ENCODE peak calls at places on chromosomes 4 and X, in nine cellular contexts. One of them, this sample, is unnamed.
A peak's percentile ranks its signal among the peaks of the same experiment; 100 is the strongest.

GRCh38 chr4:170423137-170423536 is 333.4 kb upstream of the AADAT start:
- DNase-seq in body of pancreas: no peak
- DNase-seq in retinal pigment epithelial cell: no peak
- DNase-seq in AG10803: peak; percentile 83
- DNase-seq in AG09309: no peak
- DNase-seq in psoas muscle: no peak
- DNase-seq in stomach: no peak
- DNase-seq in fibroblast of mammary gland: peak; percentile 96
- DNase-seq in AG04449: peak; percentile 96
- DNase-seq in this sample: no peak

GRCh38 chr4:17968721-17969120 is 52.8 kb downstream of the LCORL start:
- DNase-seq in body of pancreas: no peak
- DNase-seq in AG04449: no peak
- DNase-seq in AG10803: no peak
- DNase-seq in AG09309: no peak
- DNase-seq in psoas muscle: no peak
- DNase-seq in stomach: no peak
- DNase-seq in fibroblast of mammary gland: no peak
- DNase-seq in retinal pigment epithelial cell: no peak
- DNase-seq in this sample: no peak

GRCh38 chrX:12779534-12779933 is 11.7 kb upstream of the PRPS2 start:
- DNase-seq in stomach: no peak
- DNase-seq in retinal pigment epithelial cell: no peak
- DNase-seq in AG10803: no peak
- DNase-seq in AG04449: no peak
- DNase-seq in psoas muscle: no peak
- DNase-seq in fibroblast of mammary gland: no peak
- DNase-seq in body of pancreas: peak; percentile 52
- DNase-seq in AG09309: no peak
- DNase-seq in this sample: no peak

GRCh38 chrX:125810856-125811255 is 355.2 kb downstream of the DCAF12L2 start:
- DNase-seq in stomach: no peak
- DNase-seq in AG04449: no peak
- DNase-seq in body of pancreas: no peak
- DNase-seq in retinal pigment epithelial cell: no peak
- DNase-seq in psoas muscle: no peak
- DNase-seq in AG10803: no peak
- DNase-seq in fibroblast of mammary gland: no peak
- DNase-seq in AG09309: no peak
- DNase-seq in this sample: no peak

GRCh38 chr4:19301527-19301926 is 950.2 kb upstream of the SLIT2 start:
- DNase-seq in stomach: no peak
- DNase-seq in fibroblast of mammary gland: no peak
- DNase-seq in AG09309: no peak
- DNase-seq in AG10803: peak; percentile 4
- DNase-seq in AG04449: no peak
- DNase-seq in retinal pigment epithelial cell: no peak
- DNase-seq in body of pancreas: no peak
- DNase-seq in psoas muscle: no peak
- DNase-seq in this sample: no peak

GRCh38 chr4:180650273-180650672 is 1592.9 kb upstream of the TENM3 start:
- DNase-seq in body of pancreas: no peak
- DNase-seq in retinal pigment epithelial cell: no peak
- DNase-seq in AG09309: no peak
- DNase-seq in stomach: no peak
- DNase-seq in AG04449: no peak
- DNase-seq in fibroblast of mammary gland: no peak
- DNase-seq in AG10803: no peak
- DNase-seq in psoas muscle: no peak
- DNase-seq in this sample: no peak

GRCh38 chrX:63350551-63350950 is 581 bp downstream of the SPIN4 start:
- DNase-seq in fibroblast of mammary gland: peak; percentile 3
- DNase-seq in AG10803: peak; percentile 3
- DNase-seq in retinal pigment epithelial cell: no peak
- DNase-seq in stomach: no peak
- DNase-seq in body of pancreas: peak; percentile 25
- DNase-seq in AG04449: no peak
- DNase-seq in AG09309: no peak
- DNase-seq in psoas muscle: no peak
- DNase-seq in this sample: no peak

GRCh38 chr4:1796486-1797204 is 3.6 kb downstream of the FGFR3 start:
- DNase-seq in retinal pigment epithelial cell: no peak
- DNase-seq in AG09309: no peak
- DNase-seq in AG04449: no peak
- DNase-seq in stomach: no peak
- DNase-seq in AG10803: no peak
- DNase-seq in fibroblast of mammary gland: no peak
- DNase-seq in body of pancreas: no peak
- DNase-seq in psoas muscle: no peak
- DNase-seq in this sample: no peak

GRCh38 chr4:60945641-60946040 is 254.5 kb upstream of the ADGRL3 start:
- DNase-seq in retinal pigment epithelial cell: no peak
- DNase-seq in AG09309: no peak
- DNase-seq in stomach: no peak
- DNase-seq in AG10803: no peak
- DNase-seq in psoas muscle: no peak
- DNase-seq in AG04449: no peak
- DNase-seq in fibroblast of mammary gland: no peak
- DNase-seq in body of pancreas: no peak
- DNase-seq in this sample: no peak

GRCh38 chrX:17438221-17438620 is 63.2 kb downstream of the NHS start:
- DNase-seq in stomach: no peak
- DNase-seq in AG04449: no peak
- DNase-seq in AG10803: no peak
- DNase-seq in body of pancreas: no peak
- DNase-seq in psoas muscle: no peak
- DNase-seq in fibroblast of mammary gland: no peak
- DNase-seq in retinal pigment epithelial cell: no peak
- DNase-seq in AG09309: no peak
- DNase-seq in this sample: no peak

GRCh38 chr4:161256716-161257115 is 907.1 kb downstream of the FSTL5 start:
- DNase-seq in retinal pigment epithelial cell: no peak
- DNase-seq in stomach: no peak
- DNase-seq in AG09309: no peak
- DNase-seq in fibroblast of mammary gland: no peak
- DNase-seq in AG10803: no peak
- DNase-seq in body of pancreas: no peak
- DNase-seq in AG04449: no peak
- DNase-seq in psoas muscle: no peak
- DNase-seq in this sample: no peak

GRCh38 chr4:30946288-30946687 is 226.1 kb downstream of the PCDH7 start:
- DNase-seq in psoas muscle: no peak
- DNase-seq in body of pancreas: no peak
- DNase-seq in AG09309: no peak
- DNase-seq in fibroblast of mammary gland: no peak
- DNase-seq in retinal pigment epithelial cell: no peak
- DNase-seq in AG10803: no peak
- DNase-seq in AG04449: no peak
- DNase-seq in stomach: no peak
- DNase-seq in this sample: no peak

GRCh38 chrX:120840826-120841225 is 34.8 kb downstream of the CT47B1 start:
- DNase-seq in AG04449: peak; percentile 54
- DNase-seq in AG10803: peak; percentile 64
- DNase-seq in fibroblast of mammary gland: peak; percentile 69
- DNase-seq in stomach: no peak
- DNase-seq in psoas muscle: no peak
- DNase-seq in AG09309: peak; percentile 24
- DNase-seq in retinal pigment epithelial cell: peak; percentile 3
- DNase-seq in body of pancreas: no peak
- DNase-seq in this sample: no peak
- TF ChIP-seq CTCF in AG04449: no peak
- TF ChIP-seq CTCF in AG10803: peak; percentile 24
- TF ChIP-seq CTCF in fibroblast of mammary gland: no peak
- TF ChIP-seq CTCF in stomach: no peak
- TF ChIP-seq CTCF in psoas muscle: no peak
- TF ChIP-seq CTCF in AG09309: peak; percentile 14
- TF ChIP-seq CTCF in retinal pigment epithelial cell: no peak
- TF ChIP-seq CTCF in body of pancreas: no peak
- TF ChIP-seq CTCF in this sample: peak; percentile 26

GRCh38 chrX:112945796-112946195 is 105.2 kb upstream of the AMOT start:
- DNase-seq in AG09309: no peak
- DNase-seq in psoas muscle: no peak
- DNase-seq in fibroblast of mammary gland: no peak
- DNase-seq in AG04449: no peak
- DNase-seq in AG10803: no peak
- DNase-seq in retinal pigment epithelial cell: no peak
- DNase-seq in body of pancreas: no peak
- DNase-seq in stomach: no peak
- DNase-seq in this sample: no peak

GRCh38 chrX:112946227-112946626 is 105.6 kb upstream of the AMOT start:
- DNase-seq in fibroblast of mammary gland: no peak
- DNase-seq in AG04449: no peak
- DNase-seq in stomach: no peak
- DNase-seq in AG10803: peak; percentile 14
- DNase-seq in retinal pigment epithelial cell: no peak
- DNase-seq in AG09309: no peak
- DNase-seq in body of pancreas: no peak
- DNase-seq in psoas muscle: no peak
- DNase-seq in this sample: no peak

GRCh38 chrX:112941209-112941788 is 100.7 kb upstream of the AMOT start:
- DNase-seq in AG10803: peak; percentile 2
- DNase-seq in AG09309: no peak
- DNase-seq in AG04449: no peak
- DNase-seq in body of pancreas: no peak
- DNase-seq in stomach: no peak
- DNase-seq in retinal pigment epithelial cell: no peak
- DNase-seq in psoas muscle: no peak
- DNase-seq in fibroblast of mammary gland: no peak
- DNase-seq in this sample: no peak
- TF ChIP-seq CTCF in AG10803: peak; percentile 36
- TF ChIP-seq CTCF in AG09309: no peak
- TF ChIP-seq CTCF in AG04449: no peak
- TF ChIP-seq CTCF in body of pancreas: no peak
- TF ChIP-seq CTCF in stomach: no peak
- TF ChIP-seq CTCF in retinal pigment epithelial cell: peak; percentile 7
- TF ChIP-seq CTCF in psoas muscle: no peak
- TF ChIP-seq CTCF in fibroblast of mammary gland: no peak
- TF ChIP-seq CTCF in this sample: peak; percentile 12

GRCh38 chrX:30327762-30328161 is 18.6 kb upstream of the NR0B1 start:
- DNase-seq in AG09309: no peak
- DNase-seq in psoas muscle: no peak
- DNase-seq in fibroblast of mammary gland: no peak
- DNase-seq in AG04449: no peak
- DNase-seq in stomach: no peak
- DNase-seq in retinal pigment epithelial cell: no peak
- DNase-seq in body of pancreas: no peak
- DNase-seq in AG10803: no peak
- DNase-seq in this sample: no peak
- TF ChIP-seq CTCF in AG09309: no peak
- TF ChIP-seq CTCF in psoas muscle: no peak
- TF ChIP-seq CTCF in fibroblast of mammary gland: no peak
- TF ChIP-seq CTCF in AG04449: no peak
- TF ChIP-seq CTCF in stomach: no peak
- TF ChIP-seq CTCF in retinal pigment epithelial cell: no peak
- TF ChIP-seq CTCF in body of pancreas: no peak
- TF ChIP-seq CTCF in AG10803: no peak
- TF ChIP-seq CTCF in this sample: peak; percentile 22

GRCh38 chr4:6043843-6044242 is 25.6 kb upstream of the C4orf50 start:
- DNase-seq in psoas muscle: no peak
- DNase-seq in AG10803: no peak
- DNase-seq in fibroblast of mammary gland: no peak
- DNase-seq in stomach: no peak
- DNase-seq in AG09309: no peak
- DNase-seq in AG04449: no peak
- DNase-seq in retinal pigment epithelial cell: no peak
- DNase-seq in body of pancreas: no peak
- DNase-seq in this sample: no peak

GRCh38 chr4:6043188-6043587 is 25.0 kb upstream of the C4orf50 start:
- DNase-seq in AG09309: no peak
- DNase-seq in psoas muscle: no peak
- DNase-seq in AG04449: no peak
- DNase-seq in AG10803: no peak
- DNase-seq in fibroblast of mammary gland: no peak
- DNase-seq in stomach: no peak
- DNase-seq in body of pancreas: no peak
- DNase-seq in retinal pigment epithelial cell: no peak
- DNase-seq in this sample: no peak

GRCh38 chr4:6042293-6043063 is 24.2 kb upstream of the C4orf50 start:
- DNase-seq in retinal pigment epithelial cell: no peak
- DNase-seq in AG09309: no peak
- DNase-seq in body of pancreas: no peak
- DNase-seq in psoas muscle: no peak
- DNase-seq in stomach: no peak
- DNase-seq in fibroblast of mammary gland: no peak
- DNase-seq in AG04449: no peak
- DNase-seq in AG10803: no peak
- DNase-seq in this sample: no peak

GRCh38 chr4:6044805-6045204 is 26.6 kb upstream of the C4orf50 start:
- DNase-seq in fibroblast of mammary gland: no peak
- DNase-seq in body of pancreas: no peak
- DNase-seq in retinal pigment epithelial cell: no peak
- DNase-seq in AG04449: no peak
- DNase-seq in stomach: no peak
- DNase-seq in AG09309: no peak
- DNase-seq in psoas muscle: no peak
- DNase-seq in AG10803: no peak
- DNase-seq in this sample: no peak

GRCh38 chr4:6044276-6044675 is 26.0 kb upstream of the C4orf50 start:
- DNase-seq in retinal pigment epithelial cell: no peak
- DNase-seq in AG10803: no peak
- DNase-seq in body of pancreas: no peak
- DNase-seq in AG04449: no peak
- DNase-seq in psoas muscle: no peak
- DNase-seq in AG09309: no peak
- DNase-seq in fibroblast of mammary gland: no peak
- DNase-seq in stomach: peak; percentile 57
- DNase-seq in this sample: no peak
- TF ChIP-seq CTCF in retinal pigment epithelial cell: no peak
- TF ChIP-seq CTCF in AG10803: no peak
- TF ChIP-seq CTCF in body of pancreas: no peak
- TF ChIP-seq CTCF in AG04449: no peak
- TF ChIP-seq CTCF in psoas muscle: no peak
- TF ChIP-seq CTCF in AG09309: no peak
- TF ChIP-seq CTCF in fibroblast of mammary gland: no peak
- TF ChIP-seq CTCF in stomach: no peak
- TF ChIP-seq CTCF in this sample: no peak

DNA sequence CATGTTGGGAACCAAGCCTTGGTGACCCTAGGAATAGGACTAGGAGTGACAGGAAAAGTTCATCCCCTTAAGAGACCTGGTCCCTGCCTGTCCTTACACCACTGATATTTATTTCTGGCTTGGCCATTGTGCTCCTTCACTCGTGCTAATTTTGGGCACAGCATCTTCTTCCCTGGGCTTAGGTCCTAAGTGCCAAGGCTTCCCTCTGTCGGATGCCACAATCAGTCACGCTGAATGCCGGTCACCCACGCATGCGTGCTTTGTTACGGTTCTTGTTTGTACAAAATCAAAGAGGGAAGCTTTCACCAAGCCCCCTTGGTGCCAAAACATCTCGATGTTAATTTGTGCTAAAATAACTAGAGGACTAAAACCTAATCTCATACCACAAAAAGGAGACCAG is 17.4 kb upstream of the MAP3K15 start:
- DNase-seq in retinal pigment epithelial cell: no peak
- DNase-seq in stomach: no peak
- DNase-seq in body of pancreas: no peak
- DNase-seq in psoas muscle: no peak
- DNase-seq in AG10803: no peak
- DNase-seq in fibroblast of mammary gland: no peak
- DNase-seq in AG04449: no peak
- DNase-seq in AG09309: no peak
- DNase-seq in this sample: no peak
- TF ChIP-seq CTCF in retinal pigment epithelial cell: no peak
- TF ChIP-seq CTCF in stomach: no peak
- TF ChIP-seq CTCF in body of pancreas: no peak
- TF ChIP-seq CTCF in psoas muscle: no peak
- TF ChIP-seq CTCF in AG10803: no peak
- TF ChIP-seq CTCF in fibroblast of mammary gland: no peak
- TF ChIP-seq CTCF in AG04449: no peak
- TF ChIP-seq CTCF in AG09309: no peak
- TF ChIP-seq CTCF in this sample: no peak

This sample was measured in epithelial cell of proximal tubule.